ENCODE peak calls at places on chromosomes 6 and 20, in ten cellular contexts. One of them, this sample, is unnamed.
A peak's percentile ranks its signal among the peaks of the same experiment; 100 is the strongest.

GRCh38 chr6:147195510-147195909 is 8.7 kb upstream of the STXBP5 start:
- DNase-seq in GM10248: no peak
- DNase-seq in lower lobe of right lung: no peak
- DNase-seq in lower leg skin: no peak
- DNase-seq in IMR-90: no peak
- DNase-seq in activated gamma-delta T cell treated with Interleukin-2 at 50 U/mL for 16 hours: no peak
- DNase-seq in ecto neural progenitor cell: no peak
- DNase-seq in COR-L47: no peak
- DNase-seq in astrocyte of the spinal cord: no peak
- DNase-seq in dorsolateral prefrontal cortex: no peak
- DNase-seq in this sample: no peak

GRCh38 chr6:101393291-101394251 is at the start of gene GRIK2:
- DNase-seq in astrocyte of the spinal cord: peak; percentile 20
- DNase-seq in lower leg skin: no peak
- DNase-seq in IMR-90: peak; percentile 47
- DNase-seq in activated gamma-delta T cell treated with Interleukin-2 at 50 U/mL for 16 hours: no peak
- DNase-seq in lower lobe of right lung: no peak
- DNase-seq in dorsolateral prefrontal cortex: peak; percentile 81
- DNase-seq in GM10248: peak; percentile 29
- DNase-seq in ecto neural progenitor cell: peak; percentile 83
- DNase-seq in COR-L47: peak; percentile 79
- DNase-seq in this sample: peak; percentile 77

GRCh38 chr6:5684320-5684719 is 322.4 kb downstream of the NRN1 start:
- DNase-seq in ecto neural progenitor cell: no peak
- DNase-seq in IMR-90: peak; percentile 67
- DNase-seq in lower leg skin: no peak
- DNase-seq in COR-L47: no peak
- DNase-seq in activated gamma-delta T cell treated with Interleukin-2 at 50 U/mL for 16 hours: no peak
- DNase-seq in astrocyte of the spinal cord: peak; percentile 72
- DNase-seq in GM10248: no peak
- DNase-seq in dorsolateral prefrontal cortex: no peak
- DNase-seq in lower lobe of right lung: no peak
- DNase-seq in this sample: no peak

GRCh38 chr20:23536601-23537000 is 31.7 kb downstream of the CST9L start:
- DNase-seq in lower lobe of right lung: no peak
- DNase-seq in GM10248: no peak
- DNase-seq in COR-L47: no peak
- DNase-seq in dorsolateral prefrontal cortex: no peak
- DNase-seq in IMR-90: no peak
- DNase-seq in lower leg skin: no peak
- DNase-seq in astrocyte of the spinal cord: no peak
- DNase-seq in activated gamma-delta T cell treated with Interleukin-2 at 50 U/mL for 16 hours: no peak
- DNase-seq in ecto neural progenitor cell: no peak
- DNase-seq in this sample: no peak

GRCh38 chr6:73704260-73704659 is 8.3 kb downstream of the CD109 start:
- DNase-seq in activated gamma-delta T cell treated with Interleukin-2 at 50 U/mL for 16 hours: no peak
- DNase-seq in ecto neural progenitor cell: no peak
- DNase-seq in lower lobe of right lung: no peak
- DNase-seq in dorsolateral prefrontal cortex: peak; percentile 47
- DNase-seq in GM10248: no peak
- DNase-seq in IMR-90: peak; percentile 99
- DNase-seq in lower leg skin: peak; percentile 64
- DNase-seq in astrocyte of the spinal cord: peak; percentile 99
- DNase-seq in COR-L47: no peak
- DNase-seq in this sample: no peak

GRCh38 chr6:166007349-166008263 is 160.0 kb downstream of the TBXT start:
- DNase-seq in IMR-90: peak; percentile 88
- DNase-seq in activated gamma-delta T cell treated with Interleukin-2 at 50 U/mL for 16 hours: no peak
- DNase-seq in dorsolateral prefrontal cortex: no peak
- DNase-seq in ecto neural progenitor cell: no peak
- DNase-seq in COR-L47: no peak
- DNase-seq in astrocyte of the spinal cord: peak; percentile 83
- DNase-seq in GM10248: no peak
- DNase-seq in lower lobe of right lung: no peak
- DNase-seq in lower leg skin: no peak
- DNase-seq in this sample: no peak

GRCh38 chr20:49636447-49636846 is 68.5 kb upstream of the PTGIS start:
- DNase-seq in lower lobe of right lung: peak; percentile 80
- DNase-seq in COR-L47: peak; percentile 28
- DNase-seq in activated gamma-delta T cell treated with Interleukin-2 at 50 U/mL for 16 hours: no peak
- DNase-seq in ecto neural progenitor cell: no peak
- DNase-seq in GM10248: no peak
- DNase-seq in IMR-90: no peak
- DNase-seq in dorsolateral prefrontal cortex: no peak
- DNase-seq in astrocyte of the spinal cord: no peak
- DNase-seq in lower leg skin: no peak
- DNase-seq in this sample: peak; percentile 86

GRCh38 chr6:30795549-30796293 is 51.4 kb upstream of the IER3 start:
- DNase-seq in activated gamma-delta T cell treated with Interleukin-2 at 50 U/mL for 16 hours: no peak
- DNase-seq in COR-L47: no peak
- DNase-seq in GM10248: no peak
- DNase-seq in ecto neural progenitor cell: no peak
- DNase-seq in astrocyte of the spinal cord: no peak
- DNase-seq in dorsolateral prefrontal cortex: no peak
- DNase-seq in IMR-90: no peak
- DNase-seq in lower leg skin: no peak
- DNase-seq in lower lobe of right lung: no peak
- DNase-seq in this sample: no peak

GRCh38 chr20:59578602-59579403 is 25.5 kb upstream of the PHACTR3 start:
- DNase-seq in activated gamma-delta T cell treated with Interleukin-2 at 50 U/mL for 16 hours: no peak
- DNase-seq in ecto neural progenitor cell: no peak
- DNase-seq in IMR-90: no peak
- DNase-seq in dorsolateral prefrontal cortex: no peak
- DNase-seq in lower lobe of right lung: no peak
- DNase-seq in astrocyte of the spinal cord: no peak
- DNase-seq in lower leg skin: no peak
- DNase-seq in COR-L47: no peak
- DNase-seq in GM10248: no peak
- DNase-seq in this sample: no peak

GRCh38 chr6:48074368-48074767 is 36.6 kb downstream of the PTCHD4 start:
- DNase-seq in COR-L47: peak; percentile 32
- DNase-seq in activated gamma-delta T cell treated with Interleukin-2 at 50 U/mL for 16 hours: no peak
- DNase-seq in astrocyte of the spinal cord: peak; percentile 29
- DNase-seq in lower leg skin: no peak
- DNase-seq in lower lobe of right lung: no peak
- DNase-seq in IMR-90: no peak
- DNase-seq in GM10248: no peak
- DNase-seq in ecto neural progenitor cell: no peak
- DNase-seq in dorsolateral prefrontal cortex: no peak
- DNase-seq in this sample: no peak

GRCh38 chr20:51134405-51134804 is 111.5 kb upstream of the KCNG1 start:
- DNase-seq in activated gamma-delta T cell treated with Interleukin-2 at 50 U/mL for 16 hours: no peak
- DNase-seq in lower leg skin: no peak
- DNase-seq in dorsolateral prefrontal cortex: no peak
- DNase-seq in GM10248: no peak
- DNase-seq in IMR-90: no peak
- DNase-seq in lower lobe of right lung: no peak
- DNase-seq in ecto neural progenitor cell: no peak
- DNase-seq in astrocyte of the spinal cord: no peak
- DNase-seq in COR-L47: no peak
- DNase-seq in this sample: no peak

GRCh38 chr6:499617-500016 is 108.1 kb downstream of the IRF4 start:
- DNase-seq in dorsolateral prefrontal cortex: no peak
- DNase-seq in ecto neural progenitor cell: no peak
- DNase-seq in activated gamma-delta T cell treated with Interleukin-2 at 50 U/mL for 16 hours: no peak
- DNase-seq in GM10248: peak; percentile 42
- DNase-seq in COR-L47: no peak
- DNase-seq in lower lobe of right lung: no peak
- DNase-seq in IMR-90: no peak
- DNase-seq in lower leg skin: no peak
- DNase-seq in astrocyte of the spinal cord: no peak
- DNase-seq in this sample: no peak

GRCh38 chr6:28542440-28543293 is 17.0 kb downstream of the GPX5 start:
- DNase-seq in astrocyte of the spinal cord: peak; percentile 77
- DNase-seq in activated gamma-delta T cell treated with Interleukin-2 at 50 U/mL for 16 hours: peak; percentile 8
- DNase-seq in dorsolateral prefrontal cortex: no peak
- DNase-seq in lower leg skin: no peak
- DNase-seq in IMR-90: peak; percentile 91
- DNase-seq in lower lobe of right lung: peak; percentile 64
- DNase-seq in ecto neural progenitor cell: peak; percentile 88
- DNase-seq in GM10248: peak; percentile 71
- DNase-seq in COR-L47: peak; percentile 82
- DNase-seq in this sample: peak; percentile 72

GRCh38 chr6:90467546-90467945 is 119.3 kb downstream of the MAP3K7 start:
- DNase-seq in ecto neural progenitor cell: no peak
- DNase-seq in activated gamma-delta T cell treated with Interleukin-2 at 50 U/mL for 16 hours: no peak
- DNase-seq in astrocyte of the spinal cord: no peak
- DNase-seq in lower lobe of right lung: no peak
- DNase-seq in dorsolateral prefrontal cortex: no peak
- DNase-seq in COR-L47: no peak
- DNase-seq in lower leg skin: no peak
- DNase-seq in GM10248: no peak
- DNase-seq in IMR-90: no peak
- DNase-seq in this sample: no peak

GRCh38 chr6:154861825-154862224 is 128.6 kb downstream of the SCAF8 start:
- DNase-seq in GM10248: no peak
- DNase-seq in lower lobe of right lung: no peak
- DNase-seq in COR-L47: no peak
- DNase-seq in activated gamma-delta T cell treated with Interleukin-2 at 50 U/mL for 16 hours: no peak
- DNase-seq in IMR-90: no peak
- DNase-seq in dorsolateral prefrontal cortex: no peak
- DNase-seq in astrocyte of the spinal cord: no peak
- DNase-seq in ecto neural progenitor cell: no peak
- DNase-seq in lower leg skin: no peak
- DNase-seq in this sample: no peak

GRCh38 chr20:61569836-61570235 is 317.8 kb downstream of the CDH4 start:
- DNase-seq in GM10248: no peak
- DNase-seq in dorsolateral prefrontal cortex: no peak
- DNase-seq in activated gamma-delta T cell treated with Interleukin-2 at 50 U/mL for 16 hours: no peak
- DNase-seq in lower lobe of right lung: no peak
- DNase-seq in lower leg skin: no peak
- DNase-seq in COR-L47: no peak
- DNase-seq in astrocyte of the spinal cord: no peak
- DNase-seq in IMR-90: no peak
- DNase-seq in ecto neural progenitor cell: peak; percentile 58
- DNase-seq in this sample: no peak

GRCh38 chr6:37146735-37147157 is 23.2 kb upstream of the PIM1 start:
- DNase-seq in ecto neural progenitor cell: no peak
- DNase-seq in GM10248: no peak
- DNase-seq in IMR-90: no peak
- DNase-seq in astrocyte of the spinal cord: no peak
- DNase-seq in lower lobe of right lung: no peak
- DNase-seq in COR-L47: no peak
- DNase-seq in dorsolateral prefrontal cortex: no peak
- DNase-seq in lower leg skin: no peak
- DNase-seq in activated gamma-delta T cell treated with Interleukin-2 at 50 U/mL for 16 hours: no peak
- DNase-seq in this sample: no peak

GRCh38 chr6:80607814-80608391 is 501.4 kb downstream of the BCKDHB start:
- DNase-seq in dorsolateral prefrontal cortex: no peak
- DNase-seq in ecto neural progenitor cell: no peak
- DNase-seq in astrocyte of the spinal cord: peak; percentile 93
- DNase-seq in lower lobe of right lung: no peak
- DNase-seq in IMR-90: peak; percentile 92
- DNase-seq in activated gamma-delta T cell treated with Interleukin-2 at 50 U/mL for 16 hours: no peak
- DNase-seq in GM10248: no peak
- DNase-seq in lower leg skin: peak; percentile 26
- DNase-seq in COR-L47: no peak
- DNase-seq in this sample: no peak

GRCh38 chr6:23510778-23511510 is 615.1 kb upstream of the NRSN1 start:
- DNase-seq in astrocyte of the spinal cord: no peak
- DNase-seq in GM10248: no peak
- DNase-seq in dorsolateral prefrontal cortex: no peak
- DNase-seq in ecto neural progenitor cell: no peak
- DNase-seq in COR-L47: no peak
- DNase-seq in activated gamma-delta T cell treated with Interleukin-2 at 50 U/mL for 16 hours: no peak
- DNase-seq in lower lobe of right lung: no peak
- DNase-seq in IMR-90: no peak
- DNase-seq in lower leg skin: no peak
- DNase-seq in this sample: no peak